ENCODE peak calls at places on chromosomes 3 and 15, in nine cellular contexts. One of them, this sample, is unnamed.

GRCh38 chr15:80950291-80951078 is 39.1 kb downstream of the MESD start:
- ATAC-seq in T-cell: no peak
- ATAC-seq in PC-3: no peak
- ATAC-seq in left lung: no peak
- ATAC-seq in CD8-positive, alpha-beta T cell: no peak
- ATAC-seq in Panc1: no peak
- ATAC-seq in lung: no peak
- ATAC-seq in body of pancreas: no peak
- ATAC-seq in left colon: no peak
- ATAC-seq in this sample: no peak

GRCh38 chr3:173007079-173007723 is 133.8 kb downstream of the SPATA16 start:
- ATAC-seq in T-cell: no peak
- ATAC-seq in PC-3: no peak
- ATAC-seq in left lung: no peak
- ATAC-seq in CD8-positive, alpha-beta T cell: no peak
- ATAC-seq in Panc1: no peak
- ATAC-seq in lung: no peak
- ATAC-seq in body of pancreas: no peak
- ATAC-seq in left colon: no peak
- ATAC-seq in this sample: no peak

GRCh38 chr3:140177943-140178342 is 243.0 kb downstream of the CLSTN2 start:
- ATAC-seq in T-cell: no peak
- ATAC-seq in PC-3: no peak
- ATAC-seq in left lung: no peak
- ATAC-seq in CD8-positive, alpha-beta T cell: no peak
- ATAC-seq in Panc1: no peak
- ATAC-seq in lung: no peak
- ATAC-seq in body of pancreas: no peak
- ATAC-seq in left colon: no peak
- ATAC-seq in this sample: no peak

GRCh38 chr15:50758712-50759205 is 6.7 kb downstream of the SPPL2A start:
- ATAC-seq in T-cell: no peak
- ATAC-seq in PC-3: peak; percentile 40
- ATAC-seq in left lung: no peak
- ATAC-seq in CD8-positive, alpha-beta T cell: no peak
- ATAC-seq in Panc1: no peak
- ATAC-seq in lung: no peak
- ATAC-seq in body of pancreas: no peak
- ATAC-seq in left colon: no peak
- ATAC-seq in this sample: no peak

GRCh38 chr15:85642054-85642692 is 152.6 kb downstream of the KLHL25 start:
- ATAC-seq in T-cell: no peak
- ATAC-seq in PC-3: no peak
- ATAC-seq in left lung: no peak
- ATAC-seq in CD8-positive, alpha-beta T cell: no peak
- ATAC-seq in Panc1: no peak
- ATAC-seq in lung: no peak
- ATAC-seq in body of pancreas: no peak
- ATAC-seq in left colon: no peak
- ATAC-seq in this sample: no peak

GRCh38 chr3:127849368-127849767 is 27.1 kb upstream of the MGLL start:
- ATAC-seq in T-cell: no peak
- ATAC-seq in PC-3: no peak
- ATAC-seq in left lung: no peak
- ATAC-seq in CD8-positive, alpha-beta T cell: no peak
- ATAC-seq in Panc1: no peak
- ATAC-seq in lung: no peak
- ATAC-seq in body of pancreas: no peak
- ATAC-seq in left colon: no peak
- ATAC-seq in this sample: no peak

GRCh38 chr3:116141724-116142123 is 303.6 kb downstream of the LSAMP start:
- ATAC-seq in T-cell: no peak
- ATAC-seq in PC-3: peak; percentile 42
- ATAC-seq in left lung: no peak
- ATAC-seq in CD8-positive, alpha-beta T cell: no peak
- ATAC-seq in Panc1: no peak
- ATAC-seq in lung: no peak
- ATAC-seq in body of pancreas: no peak
- ATAC-seq in left colon: no peak
- ATAC-seq in this sample: no peak

GRCh38 chr3:190446492-190447301 is 3.0 kb downstream of the TMEM207 start:
- ATAC-seq in T-cell: peak; percentile 54
- ATAC-seq in PC-3: no peak
- ATAC-seq in left lung: no peak
- ATAC-seq in CD8-positive, alpha-beta T cell: no peak
- ATAC-seq in Panc1: no peak
- ATAC-seq in lung: no peak
- ATAC-seq in body of pancreas: no peak
- ATAC-seq in left colon: no peak
- ATAC-seq in this sample: no peak

This sample was measured in stimulated activated memory B cell treated with anti-CD40 and anti-IgM and Interleukin-4, amounts not matched to agents 10 μg/mL and 1 μg/mL and 100 μg/mL, for 72 hours.